ENCODE peak calls at places on chromosomes 2 and 18, in eight cellular contexts. I is dorsolateral prefrontal cortex; P is CD8-positive, alpha-beta T cell; J is GM23338; N is colonic mucosa; S is IMR-90; T is H1; V is lower lobe of right lung. Y is an unnamed sample.

GRCh38 chr2:14910659-14911058 is 278.1 kb downstream of the LRATD1 start:
- DNase-seq in N (no peak), I (no peak), S (no peak), V (no peak), P (no peak), J (no peak), T (no peak), Y (no peak)

GRCh38 chr2:23468384-23469141 is 83.6 kb downstream of the KLHL29 start:
- DNase-seq in T (no peak), N (no peak), P (no peak), S (no peak), J (no peak), V (no peak), I (no peak), Y (no peak)

GRCh38 chr2:136067465-136067864 is 50.5 kb downstream of the CXCR4 start:
- DNase-seq in P (no peak), I (no peak), T (no peak), S (no peak), J (no peak), N (no peak), V (no peak), Y (no peak)

GRCh38 chr2:7794916-7795315 is 877.7 kb downstream of the RNF144A start:
- DNase-seq in P (no peak), N (no peak), T (no peak), I (no peak), V (no peak), S (no peak), J (no peak), Y (no peak)

GRCh38 chr2:233303252-233303651 is 4.4 kb upstream of the SAG start:
- DNase-seq in I (no peak), T (peak), V (no peak), J (peak), S (no peak), P (no peak), N (no peak), Y (no peak)

GRCh38 chr18:21341141-21341540 is 99.1 kb downstream of the GREB1L start:
- DNase-seq in P (no peak), J (no peak), T (no peak), I (no peak), V (no peak), N (no peak), S (no peak), Y (no peak)

GRCh38 chr2:52404046-52404445 is 1363.6 kb upstream of the CHAC2 start:
- DNase-seq in N (no peak), T (no peak), J (no peak), P (no peak), V (no peak), I (no peak), S (no peak), Y (no peak)

GRCh38 chr2:61789807-61790602 is 63.9 kb downstream of the FAM161A start:
- DNase-seq in S (no peak), J (no peak), V (no peak), T (no peak), N (no peak), I (no peak), P (no peak), Y (no peak)

GRCh38 chr2:106137944-106138903 is 55.9 kb downstream of the UXS1 start:
- DNase-seq in N (no peak), P (peak), I (no peak), T (no peak), J (no peak), V (no peak), S (peak), Y (no peak)

GRCh38 chr2:100902833-100903405 is 83.0 kb downstream of the NPAS2 start:
- DNase-seq in P (no peak), I (no peak), V (no peak), N (no peak), S (peak), J (no peak), T (no peak), Y (peak)

GRCh38 chr2:224576098-224576715 is 9.0 kb downstream of the CUL3 start:
- DNase-seq in V (no peak), P (no peak), S (no peak), T (no peak), I (no peak), N (no peak), J (no peak), Y (no peak)

GRCh38 chr18:39698436-39698835 is 2132.8 kb upstream of the CELF4 start:
- DNase-seq in V (no peak), I (no peak), P (no peak), J (no peak), T (no peak), S (no peak), N (no peak), Y (no peak)

GRCh38 chr2:108587621-108588020 is 53.4 kb downstream of the LIMS1 start:
- DNase-seq in P (no peak), I (no peak), J (no peak), T (no peak), V (no peak), N (no peak), S (peak), Y (peak)

GRCh38 chr2:222303045-222303827 is 4.4 kb upstream of the PAX3 start:
- DNase-seq in P (no peak), I (no peak), S (no peak), V (no peak), N (no peak), J (peak), T (no peak), Y (no peak)

GRCh38 chr2:162490052-162490717 is 146.3 kb downstream of the GCA start:
- DNase-seq in N (no peak), T (no peak), J (no peak), S (peak), P (no peak), I (no peak), V (no peak), Y (peak)

GRCh38 chr2:9451231-9451630 is 23.1 kb upstream of the IAH1 start:
- DNase-seq in P (no peak), S (no peak), T (no peak), J (no peak), N (no peak), I (no peak), V (no peak), Y (no peak)

GRCh38 chr2:238423561-238424312 is 3.0 kb upstream of the ASB1 start:
- DNase-seq in P (no peak), N (peak), T (no peak), S (peak), J (no peak), I (no peak), V (no peak), Y (no peak)

GRCh38 chr2:227513113-227513512 is 41.2 kb downstream of the AGFG1 start:
- DNase-seq in S (peak), N (no peak), T (no peak), V (no peak), P (no peak), I (no peak), J (no peak), Y (no peak)

GRCh38 chr18:24456549-24456948 is 3.9 kb upstream of the HRH4 start:
- DNase-seq in N (no peak), I (no peak), T (no peak), S (no peak), J (no peak), P (no peak), V (no peak), Y (no peak)

GRCh38 chr2:218806346-218806978 is 24.5 kb downstream of the CYP27A1 start:
- DNase-seq in V (peak), T (no peak), P (no peak), J (peak), N (peak), I (no peak), S (peak), Y (peak)

GRCh38 chr18:22193466-22193865 is 24.1 kb downstream of the GATA6 start:
- DNase-seq in I (no peak), P (no peak), N (peak), S (no peak), J (no peak), V (no peak), T (no peak), Y (no peak)

GRCh38 chr2:121360566-121361300 is 75.7 kb upstream of the TFCP2L1 start:
- DNase-seq in S (peak), N (peak), P (no peak), J (no peak), V (peak), T (no peak), I (no peak), Y (peak)

GRCh38 chr2:68426885-68427579 is 40.1 kb downstream of the FBXO48 start:
- DNase-seq in P (no peak), N (no peak), J (no peak), V (no peak), S (peak), T (no peak), I (no peak), Y (no peak)

GRCh38 chr2:44936715-44937687 is 4.5 kb upstream of the SIX3 start:
- DNase-seq in P (no peak), N (no peak), S (no peak), J (peak), T (no peak), V (no peak), I (no peak), Y (no peak)

GRCh38 chr2:218015831-218016521 is 13.2 kb upstream of the TNS1 start:
- DNase-seq in N (no peak), J (no peak), P (no peak), S (no peak), T (no peak), V (no peak), I (no peak), Y (no peak)

GRCh38 chr2:47346-48218 is 1.3 kb upstream of the FAM110C start:
- DNase-seq in P (no peak), N (no peak), V (no peak), T (no peak), J (peak), I (no peak), S (no peak), Y (no peak)

GRCh38 chr2:111178730-111179405 is 58.2 kb downstream of the BCL2L11 start:
- DNase-seq in V (no peak), N (peak), I (no peak), J (no peak), T (no peak), P (no peak), S (peak), Y (no peak)

GRCh38 chr2:135473567-135473966 is 57.5 kb downstream of the ZRANB3 start:
- DNase-seq in V (no peak), T (no peak), N (no peak), P (peak), I (no peak), J (peak), S (peak), Y (peak)

GRCh38 chr18:9029131-9029530 is 73.4 kb upstream of the NDUFV2 start:
- DNase-seq in S (no peak), T (no peak), P (no peak), I (no peak), N (no peak), J (no peak), V (no peak), Y (no peak)

DNA sequence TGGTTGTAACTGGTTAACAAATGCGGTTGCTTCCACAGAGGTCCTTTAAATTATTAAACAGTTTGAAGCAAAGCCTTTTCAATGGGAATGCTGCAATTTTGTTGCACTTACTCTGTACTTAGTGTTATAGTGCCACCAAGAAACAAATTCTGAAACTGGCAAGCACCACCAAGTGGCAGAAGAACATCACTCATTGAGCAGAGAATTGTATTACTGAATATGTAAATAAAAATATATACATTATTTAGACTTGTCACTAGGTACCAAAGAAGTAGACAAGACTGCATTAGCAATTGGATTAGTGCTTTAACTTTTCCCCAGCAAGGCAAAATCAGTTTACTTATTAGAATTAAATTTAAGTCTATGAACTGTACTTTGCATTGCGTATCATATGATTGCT is 2.7 kb upstream of the TMEFF2 start:
- DNase-seq in N (no peak), P (no peak), T (no peak), V (no peak), I (no peak), J (no peak), S (no peak), Y (peak)
- TF ChIP-seq CTCF in N (no peak), P (no peak), T (no peak), V (no peak), I (peak), J (peak), S (peak), Y (peak)

GRCh38 chr2:186456941-186457340 is 29.1 kb upstream of the ZC3H15 start:
- DNase-seq in N (no peak), P (no peak), I (no peak), V (no peak), T (no peak), J (no peak), S (peak), Y (no peak)
- H3K27ac ChIP-seq in N (no peak), P (no peak), I (no peak), V (no peak), T (no peak), J (no peak), S (no peak), Y (no peak)

GRCh38 chr2:85011747-85012146 is 40.8 kb downstream of the KCMF1 start:
- DNase-seq in P (no peak), V (no peak), S (no peak), I (no peak), N (no peak), T (no peak), J (peak), Y (no peak)
- TF ChIP-seq CTCF in P (no peak), V (no peak), S (no peak), I (no peak), N (no peak), T (peak), J (peak), Y (no peak)

GRCh38 chr18:13435596-13436333 is 217.2 kb downstream of the LDLRAD4 start:
- DNase-seq in P (no peak), N (no peak), V (no peak), J (no peak), T (no peak), I (no peak), S (no peak), Y (peak)
- H3K27ac ChIP-seq in P (no peak), N (no peak), V (peak), J (no peak), T (no peak), I (no peak), S (no peak), Y (no peak)

GRCh38 chr2:165897074-165897683 is 56.4 kb downstream of the TTC21B start:
- DNase-seq in I (no peak), J (no peak), V (no peak), P (no peak), T (no peak), N (no peak), S (no peak), Y (no peak)
- TF ChIP-seq CTCF in I (no peak), J (no peak), V (no peak), P (no peak), T (no peak), N (no peak), S (no peak), Y (no peak)

Y was measured in RWPE1.